ENCODE peak calls at places on chromosomes 11 and 22, in five cellular contexts. K is H9, S is HCT116, X is GM23338, P is mammary epithelial cell. Z is an unnamed sample.
A peak's percentile ranks its signal among the peaks of the same experiment; 100 is the strongest.

GRCh38 chr22:19873138-19873959 is 18.7 kb upstream of the GNB1L start:
- DNase-seq in S (no peak), K (no peak), X (no peak), P (no peak), Z (no peak)

GRCh38 chr11:10642298-10642697 is 51.3 kb downstream of the IRAG1 start:
- DNase-seq in X (no peak), K (no peak), P (no peak), S (no peak), Z (no peak)

GRCh38 chr11:9092846-9093778 is 1.7 kb upstream of the SCUBE2 start:
- DNase-seq in S (no peak), X (no peak), P (no peak), K (no peak), Z (no peak)

GRCh38 chr22:47195676-47196492 is 433.4 kb downstream of the TBC1D22A start:
- DNase-seq in X (no peak), K (no peak), S (no peak), P (no peak), Z (no peak)

GRCh38 chr11:86795962-86796361 is 4.4 kb upstream of the PRSS23 start:
- DNase-seq in K (no peak), X (no peak), P (peak; percentile 60), S (no peak), Z (peak; percentile 52)

GRCh38 chr22:27796829-27797792 is 4.4 kb downstream of the MN1 start:
- DNase-seq in X (no peak), S (no peak), K (peak; percentile 58), P (no peak), Z (no peak)

GRCh38 chr11:34585870-34586654 is 34.8 kb upstream of the EHF start:
- DNase-seq in S (peak; percentile 56), K (no peak), X (peak; percentile 77), P (peak; percentile 55), Z (no peak)

GRCh38 chr11:112826026-112826425 is 135.2 kb upstream of the NCAM1 start:
- DNase-seq in S (no peak), P (no peak), K (no peak), X (peak; percentile 51), Z (peak; percentile 34)

GRCh38 chr22:50606561-50607365 is 6.2 kb downstream of the MAPK8IP2 start:
- DNase-seq in P (no peak), S (no peak), X (no peak), K (no peak), Z (no peak)

GRCh38 chr11:43316451-43316850 is 4.7 kb downstream of the API5 start:
- DNase-seq in K (no peak), X (no peak), P (peak; percentile 29), S (no peak), Z (no peak)

GRCh38 chr11:134261626-134262488 is 8.5 kb downstream of the ACAD8 start:
- DNase-seq in S (peak; percentile 6), X (peak; percentile 84), K (peak; percentile 69), P (no peak), Z (peak; percentile 58)

GRCh38 chr22:42814215-42814614 is 42.9 kb downstream of the ARFGAP3 start:
- DNase-seq in X (no peak), S (no peak), K (no peak), P (no peak), Z (no peak)

GRCh38 chr11:34366522-34366921 is 8.7 kb upstream of the ABTB2 start:
- DNase-seq in P (no peak), K (no peak), S (peak; percentile 73), X (peak; percentile 56), Z (peak; percentile 63)

GRCh38 chr11:3984896-3985295 is 109.7 kb upstream of the RRM1 start:
- DNase-seq in S (no peak), K (peak; percentile 24), X (peak; percentile 63), P (no peak), Z (no peak)

GRCh38 chr11:79363861-79364378 is 76.9 kb downstream of the TENM4 start:
- DNase-seq in K (no peak), P (peak; percentile 57), X (no peak), S (no peak), Z (peak; percentile 53)

GRCh38 chr11:112017538-112017937 is 7.7 kb upstream of the DLAT start:
- DNase-seq in P (no peak), K (no peak), X (no peak), S (no peak), Z (no peak)

GRCh38 chr11:19693146-19693545 is 19.5 kb upstream of the NAV2 start:
- DNase-seq in K (no peak), P (no peak), S (no peak), X (no peak), Z (no peak)

GRCh38 chr11:12110201-12110713 is at the start of gene MICAL2:
- DNase-seq in K (peak; percentile 88), X (peak; percentile 91), S (peak; percentile 61), P (peak; percentile 95), Z (peak; percentile 92)

GRCh38 chr11:70912226-70912840 is 340.0 kb downstream of the SHANK2 start:
- DNase-seq in S (no peak), X (no peak), K (no peak), P (no peak), Z (no peak)

GRCh38 chr11:106156290-106156937 is 79.0 kb downstream of the AASDHPPT start:
- DNase-seq in K (no peak), P (peak; percentile 58), X (peak; percentile 72), S (peak; percentile 26), Z (peak; percentile 91)
- H2AFZ ChIP-seq in K (no peak overlapping the region), P (no peak overlapping the region), X (no peak overlapping the region), S (peak overlapping the region; percentile 46), Z (no peak overlapping the region)

DNA sequence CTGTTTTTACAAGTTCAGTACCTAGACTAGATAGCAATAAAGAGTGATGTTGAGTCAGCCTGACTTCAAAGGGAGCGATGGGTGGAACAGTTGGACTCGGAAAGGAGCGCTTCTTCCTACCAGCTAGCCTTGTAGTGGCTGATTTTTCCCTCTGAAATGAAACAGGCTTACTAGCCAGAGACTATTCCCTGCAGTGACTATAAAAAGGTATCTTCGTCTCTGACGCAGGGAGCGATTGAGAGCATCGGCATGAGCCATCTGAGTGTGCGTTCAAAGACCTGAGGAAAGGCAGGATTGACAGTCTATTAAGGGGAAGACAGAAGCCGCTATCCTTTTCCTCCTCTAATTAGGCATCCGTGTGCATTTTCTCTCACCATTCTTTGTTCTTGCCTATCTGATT is 65.9 kb upstream of the GRAMD1B start:
- DNase-seq in X (no peak), K (no peak), P (no peak), S (no peak), Z (peak; percentile 9)
- H3K27ac ChIP-seq in X (no peak overlapping the region), K (no peak overlapping the region), P (no peak overlapping the region), S (no peak overlapping the region), Z (no peak overlapping the region)

DNA sequence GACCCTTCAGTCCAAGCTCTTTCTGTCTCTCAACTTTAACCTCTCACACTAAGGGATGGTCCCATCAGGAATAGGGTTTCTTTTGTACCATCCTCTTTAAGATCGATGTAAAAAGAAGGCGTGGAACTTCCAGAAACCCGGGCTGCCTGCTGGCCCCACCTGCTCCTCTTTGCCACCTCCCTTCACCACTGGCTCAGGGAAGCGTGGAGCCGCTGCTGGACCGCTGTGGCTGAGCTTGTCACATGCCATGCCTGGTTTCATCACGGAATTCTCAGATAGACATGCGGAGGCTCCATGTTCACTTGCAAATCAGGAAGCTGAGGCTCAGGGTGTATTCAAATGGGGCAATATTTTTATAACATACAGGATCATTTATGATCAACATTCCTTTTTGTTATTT is 399.7 kb downstream of the BRD1 start:
- DNase-seq in P (no peak), S (no peak), X (no peak), K (no peak), Z (no peak)
- H2AFZ ChIP-seq in P (no peak overlapping the region), S (no peak overlapping the region), X (no peak overlapping the region), K (no peak overlapping the region), Z (no peak overlapping the region)

GRCh38 chr11:15969281-15969680 is 387.1 kb downstream of the SOX6 start:
- DNase-seq in S (no peak), K (no peak), X (no peak), P (peak; percentile 87), Z (peak; percentile 24)

GRCh38 chr11:15971215-15971546 is 385.2 kb downstream of the SOX6 start:
- DNase-seq in S (no peak), P (no peak), K (no peak), X (no peak), Z (no peak)

GRCh38 chr11:15968461-15969130 is 387.8 kb downstream of the SOX6 start:
- DNase-seq in P (peak; percentile 22), K (no peak), X (peak; percentile 5), S (no peak), Z (no peak)

GRCh38 chr11:15970506-15971214 is 385.7 kb downstream of the SOX6 start:
- DNase-seq in S (no peak), P (peak; percentile 29), K (no peak), X (no peak), Z (no peak)

DNA sequence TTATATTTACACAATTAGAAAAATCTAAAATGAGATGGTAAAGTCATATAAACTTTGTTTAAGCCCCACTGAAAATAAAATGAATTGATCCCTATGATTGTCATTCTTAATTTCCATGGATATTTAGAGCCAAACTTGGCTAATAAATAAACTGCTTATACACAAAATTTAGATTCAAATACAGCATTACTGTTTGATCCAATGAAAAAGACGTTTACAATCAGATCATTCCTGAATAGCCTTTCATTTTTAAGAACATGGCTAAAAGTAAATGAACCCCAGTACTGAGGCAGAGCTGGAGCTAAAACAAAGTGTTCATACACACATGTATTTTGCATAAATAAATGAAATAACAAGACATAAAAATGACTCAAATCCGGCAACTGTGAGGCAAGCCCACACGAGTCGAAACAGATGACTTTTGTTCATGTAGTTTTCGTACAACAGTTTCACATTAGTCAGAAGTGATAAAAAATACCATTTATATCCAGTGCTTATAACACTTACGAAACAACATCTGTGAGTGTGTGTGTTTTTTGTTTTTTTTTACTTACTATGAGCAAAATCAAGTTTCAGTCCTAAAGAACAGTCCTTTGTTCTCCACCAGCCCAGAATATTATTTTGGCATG is 386.5 kb downstream of the SOX6 start:
- DNase-seq in S (no peak), K (no peak), X (no peak), P (peak; percentile 97), Z (no peak)
- H3K27ac ChIP-seq in S (no peak overlapping the region), K (no peak overlapping the region), X (no peak overlapping the region), P (peak overlapping the region; percentile 99), Z (no peak overlapping the region)

DNA sequence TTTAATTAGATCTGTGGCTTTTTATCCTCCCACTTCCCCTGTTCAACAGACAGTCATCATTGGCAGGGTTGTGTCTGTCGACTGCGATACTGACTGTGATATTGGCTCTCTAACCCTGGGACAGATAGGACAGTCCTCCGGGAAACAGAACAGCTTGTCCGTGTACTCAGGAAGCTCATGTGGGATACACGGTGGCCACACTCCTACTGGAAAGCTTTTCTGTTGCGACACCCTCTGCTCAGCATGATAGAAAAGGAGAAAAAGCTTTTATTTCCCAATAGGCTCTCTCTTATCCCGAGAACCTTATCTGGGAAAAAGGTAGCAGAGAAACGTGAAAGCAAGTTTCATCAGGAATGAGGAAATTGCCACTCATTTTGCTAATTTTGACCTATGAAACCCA is 60.4 kb upstream of the HSPA8 start:
- DNase-seq in S (no peak), X (no peak), P (peak; percentile 43), K (no peak), Z (no peak)
- H2AFZ ChIP-seq in S (no peak overlapping the region), X (no peak overlapping the region), P (peak overlapping the region; percentile 78), K (no peak overlapping the region), Z (no peak overlapping the region)

GRCh38 chr22:38414009-38414395 is 41.0 kb downstream of the KCNJ4 start:
- DNase-seq in S (no peak), P (no peak), X (no peak), K (no peak), Z (no peak)

GRCh38 chr22:38415046-38415445 is 40.0 kb downstream of the KCNJ4 start:
- DNase-seq in P (no peak), S (no peak), X (no peak), K (no peak), Z (no peak)

GRCh38 chr22:38417252-38418060 is 37.5 kb downstream of the KCNJ4 start:
- DNase-seq in P (no peak), S (no peak), K (no peak), X (no peak), Z (no peak)

GRCh38 chr22:38416621-38417251 is 38.3 kb downstream of the KCNJ4 start:
- DNase-seq in X (no peak), P (no peak), K (no peak), S (no peak), Z (no peak)

GRCh38 chr22:38415561-38416321 is 39.3 kb downstream of the KCNJ4 start:
- DNase-seq in S (no peak), X (peak; percentile 69), K (peak; percentile 80), P (no peak), Z (no peak)
- H3K27ac ChIP-seq in S (no peak overlapping the region), X (no peak overlapping the region), K (no peak overlapping the region), P (no peak overlapping the region), Z (no peak overlapping the region)